ENCODE peak calls at places on chromosomes 12 and 14, in four cellular contexts. One of them, this sample, is unnamed.

GRCh38 chr12:132560831-132561783 is 49.3 kb downstream of the LRCOL1 start:
- DNase-seq in foreskin fibroblast: peak
- DNase-seq in fibroblast of mammary gland: peak
- DNase-seq in upper lobe of right lung: peak
- DNase-seq in this sample: peak

GRCh38 chr12:71958993-71959588 is 20.4 kb downstream of the TPH2 start:
- DNase-seq in upper lobe of right lung: no peak
- DNase-seq in foreskin fibroblast: peak
- DNase-seq in fibroblast of mammary gland: peak
- DNase-seq in this sample: peak

GRCh38 chr12:65464930-65465329 is 186.4 kb downstream of the MSRB3 start:
- DNase-seq in fibroblast of mammary gland: peak
- DNase-seq in foreskin fibroblast: peak
- DNase-seq in upper lobe of right lung: no peak
- DNase-seq in this sample: peak

GRCh38 chr14:41925409-41925808 is 318.7 kb downstream of the LRFN5 start:
- DNase-seq in foreskin fibroblast: peak
- DNase-seq in upper lobe of right lung: no peak
- DNase-seq in fibroblast of mammary gland: peak
- DNase-seq in this sample: peak

GRCh38 chr12:94873368-94874085 is 130.0 kb downstream of the NDUFA12 start:
- DNase-seq in foreskin fibroblast: peak
- DNase-seq in upper lobe of right lung: peak
- DNase-seq in fibroblast of mammary gland: no peak
- DNase-seq in this sample: no peak

GRCh38 chr12:66947119-66947518 is 268.2 kb upstream of the GRIP1 start:
- DNase-seq in foreskin fibroblast: no peak
- DNase-seq in upper lobe of right lung: no peak
- DNase-seq in fibroblast of mammary gland: no peak
- DNase-seq in this sample: no peak

GRCh38 chr12:66823857-66824570 is 145.1 kb upstream of the GRIP1 start:
- DNase-seq in fibroblast of mammary gland: no peak
- DNase-seq in foreskin fibroblast: peak
- DNase-seq in upper lobe of right lung: no peak
- DNase-seq in this sample: no peak

GRCh38 chr12:90836689-90837088 is 118.3 kb downstream of the CCER1 start:
- DNase-seq in foreskin fibroblast: no peak
- DNase-seq in fibroblast of mammary gland: no peak
- DNase-seq in upper lobe of right lung: no peak
- DNase-seq in this sample: no peak

GRCh38 chr12:8628731-8629130 is 16.1 kb upstream of the AICDA start:
- DNase-seq in upper lobe of right lung: no peak
- DNase-seq in fibroblast of mammary gland: no peak
- DNase-seq in foreskin fibroblast: no peak
- DNase-seq in this sample: no peak

GRCh38 chr12:100845095-100845494 is 50.5 kb downstream of the ANO4 start:
- DNase-seq in foreskin fibroblast: peak
- DNase-seq in fibroblast of mammary gland: no peak
- DNase-seq in upper lobe of right lung: no peak
- DNase-seq in this sample: peak

GRCh38 chr12:96187675-96188355 is 6.4 kb upstream of the ELK3 start:
- DNase-seq in fibroblast of mammary gland: no peak
- DNase-seq in upper lobe of right lung: no peak
- DNase-seq in foreskin fibroblast: no peak
- DNase-seq in this sample: no peak

GRCh38 chr12:117377758-117378157 is 16.3 kb upstream of the NOS1 start:
- DNase-seq in fibroblast of mammary gland: no peak
- DNase-seq in foreskin fibroblast: no peak
- DNase-seq in upper lobe of right lung: no peak
- DNase-seq in this sample: no peak

GRCh38 chr12:1918081-1918874 is at the start of gene CACNA2D4:
- DNase-seq in upper lobe of right lung: no peak
- DNase-seq in foreskin fibroblast: no peak
- DNase-seq in fibroblast of mammary gland: no peak
- DNase-seq in this sample: no peak

GRCh38 chr12:52744493-52745156 is 32.5 kb downstream of the KRT76 start:
- DNase-seq in upper lobe of right lung: no peak
- DNase-seq in foreskin fibroblast: no peak
- DNase-seq in fibroblast of mammary gland: no peak
- DNase-seq in this sample: no peak

GRCh38 chr14:99258884-99259283 is 13.1 kb downstream of the BCL11B start:
- DNase-seq in foreskin fibroblast: no peak
- DNase-seq in fibroblast of mammary gland: no peak
- DNase-seq in upper lobe of right lung: no peak
- DNase-seq in this sample: no peak

GRCh38 chr12:56260921-56261320 is 2.7 kb upstream of the ANKRD52 start:
- DNase-seq in fibroblast of mammary gland: no peak
- DNase-seq in foreskin fibroblast: no peak
- DNase-seq in upper lobe of right lung: no peak
- DNase-seq in this sample: no peak

GRCh38 chr12:83468988-83469908 is 782.5 kb downstream of the TMTC2 start:
- DNase-seq in fibroblast of mammary gland: no peak
- DNase-seq in upper lobe of right lung: no peak
- DNase-seq in foreskin fibroblast: peak
- DNase-seq in this sample: no peak

GRCh38 chr12:27984275-27984674 is 11.7 kb upstream of the PTHLH start:
- DNase-seq in upper lobe of right lung: no peak
- DNase-seq in foreskin fibroblast: peak
- DNase-seq in fibroblast of mammary gland: peak
- DNase-seq in this sample: peak

GRCh38 chr14:95321201-95321600 is 1.5 kb upstream of the CLMN start:
- DNase-seq in fibroblast of mammary gland: no peak
- DNase-seq in foreskin fibroblast: no peak
- DNase-seq in upper lobe of right lung: no peak
- DNase-seq in this sample: no peak

GRCh38 chr14:95227279-95227860 is 70.0 kb upstream of the DICER1 start:
- DNase-seq in fibroblast of mammary gland: no peak
- DNase-seq in upper lobe of right lung: no peak
- DNase-seq in foreskin fibroblast: no peak
- DNase-seq in this sample: peak

GRCh38 chr12:46942579-46942978 is 116.8 kb upstream of the SLC38A4 start:
- DNase-seq in foreskin fibroblast: peak
- DNase-seq in upper lobe of right lung: no peak
- DNase-seq in fibroblast of mammary gland: peak
- DNase-seq in this sample: peak

GRCh38 chr12:12726543-12727093 is 9.4 kb downstream of the CDKN1B start:
- DNase-seq in upper lobe of right lung: no peak
- DNase-seq in foreskin fibroblast: peak
- DNase-seq in fibroblast of mammary gland: peak
- DNase-seq in this sample: peak

GRCh38 chr14:81396108-81396507 is 4.0 kb downstream of the STON2 start:
- DNase-seq in fibroblast of mammary gland: peak
- DNase-seq in foreskin fibroblast: peak
- DNase-seq in upper lobe of right lung: no peak
- DNase-seq in this sample: peak

GRCh38 chr12:40033260-40033649 is 72.6 kb downstream of the SLC2A13 start:
- DNase-seq in foreskin fibroblast: no peak
- DNase-seq in fibroblast of mammary gland: no peak
- DNase-seq in upper lobe of right lung: no peak
- DNase-seq in this sample: no peak

GRCh38 chr14:21053184-21054122 is 4.2 kb upstream of the RNASE8 start:
- DNase-seq in upper lobe of right lung: no peak
- DNase-seq in fibroblast of mammary gland: no peak
- DNase-seq in foreskin fibroblast: no peak
- DNase-seq in this sample: no peak

GRCh38 chr12:50527086-50527726 is 22.4 kb downstream of the DIP2B start:
- DNase-seq in foreskin fibroblast: no peak
- DNase-seq in upper lobe of right lung: no peak
- DNase-seq in fibroblast of mammary gland: no peak
- DNase-seq in this sample: no peak

GRCh38 chr14:23117371-23118020 is 1.6 kb downstream of the CEBPE start:
- DNase-seq in fibroblast of mammary gland: no peak
- DNase-seq in upper lobe of right lung: no peak
- DNase-seq in foreskin fibroblast: no peak
- DNase-seq in this sample: no peak

GRCh38 chr12:130490674-130491073 is 153.0 kb downstream of the PIWIL1 start:
- DNase-seq in fibroblast of mammary gland: no peak
- DNase-seq in foreskin fibroblast: no peak
- DNase-seq in upper lobe of right lung: no peak
- DNase-seq in this sample: no peak

GRCh38 chr12:105860556-105861207 is 278.1 kb downstream of the NUAK1 start:
- DNase-seq in foreskin fibroblast: no peak
- DNase-seq in upper lobe of right lung: no peak
- DNase-seq in fibroblast of mammary gland: no peak
- DNase-seq in this sample: no peak

GRCh38 chr12:77796775-77797174 is 33.9 kb upstream of the NAV3 start:
- DNase-seq in fibroblast of mammary gland: peak
- DNase-seq in upper lobe of right lung: no peak
- DNase-seq in foreskin fibroblast: peak
- DNase-seq in this sample: peak

GRCh38 chr12:32877670-32878459 is 18.7 kb downstream of the PKP2 start:
- DNase-seq in foreskin fibroblast: no peak
- DNase-seq in fibroblast of mammary gland: peak
- DNase-seq in upper lobe of right lung: no peak
- DNase-seq in this sample: peak

GRCh38 chr12:81257952-81258551 is 180.2 kb downstream of the ACSS3 start:
- DNase-seq in upper lobe of right lung: no peak
- DNase-seq in fibroblast of mammary gland: peak
- DNase-seq in foreskin fibroblast: peak
- DNase-seq in this sample: peak

GRCh38 chr12:9750276-9751203 is 10.2 kb downstream of the CD69 start:
- DNase-seq in upper lobe of right lung: no peak
- DNase-seq in fibroblast of mammary gland: peak
- DNase-seq in foreskin fibroblast: peak
- DNase-seq in this sample: peak

DNA sequence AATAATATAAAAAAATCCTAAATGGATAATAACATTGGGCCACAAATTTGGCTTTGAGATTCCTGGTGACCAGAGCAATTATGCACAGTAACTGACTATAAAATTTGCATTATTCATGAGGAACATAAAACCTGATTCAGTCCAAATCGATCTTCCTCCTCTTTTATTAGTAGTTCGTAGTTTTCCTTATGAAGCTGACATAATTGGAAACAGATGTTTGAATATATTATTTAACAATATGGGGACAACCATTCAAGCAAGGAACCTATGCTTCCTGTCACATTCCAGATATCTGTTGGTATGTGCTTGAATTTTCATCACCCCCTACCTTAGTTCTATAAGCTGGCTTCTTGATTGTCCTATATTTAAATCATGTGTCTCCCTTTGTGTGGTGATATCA is 34.9 kb downstream of the CCDC175 start:
- DNase-seq in foreskin fibroblast: peak
- DNase-seq in upper lobe of right lung: no peak
- DNase-seq in fibroblast of mammary gland: no peak
- DNase-seq in this sample: no peak
- TF ChIP-seq CTCF in foreskin fibroblast: no peak
- TF ChIP-seq CTCF in upper lobe of right lung: no peak
- TF ChIP-seq CTCF in fibroblast of mammary gland: no peak
- TF ChIP-seq CTCF in this sample: no peak

DNA sequence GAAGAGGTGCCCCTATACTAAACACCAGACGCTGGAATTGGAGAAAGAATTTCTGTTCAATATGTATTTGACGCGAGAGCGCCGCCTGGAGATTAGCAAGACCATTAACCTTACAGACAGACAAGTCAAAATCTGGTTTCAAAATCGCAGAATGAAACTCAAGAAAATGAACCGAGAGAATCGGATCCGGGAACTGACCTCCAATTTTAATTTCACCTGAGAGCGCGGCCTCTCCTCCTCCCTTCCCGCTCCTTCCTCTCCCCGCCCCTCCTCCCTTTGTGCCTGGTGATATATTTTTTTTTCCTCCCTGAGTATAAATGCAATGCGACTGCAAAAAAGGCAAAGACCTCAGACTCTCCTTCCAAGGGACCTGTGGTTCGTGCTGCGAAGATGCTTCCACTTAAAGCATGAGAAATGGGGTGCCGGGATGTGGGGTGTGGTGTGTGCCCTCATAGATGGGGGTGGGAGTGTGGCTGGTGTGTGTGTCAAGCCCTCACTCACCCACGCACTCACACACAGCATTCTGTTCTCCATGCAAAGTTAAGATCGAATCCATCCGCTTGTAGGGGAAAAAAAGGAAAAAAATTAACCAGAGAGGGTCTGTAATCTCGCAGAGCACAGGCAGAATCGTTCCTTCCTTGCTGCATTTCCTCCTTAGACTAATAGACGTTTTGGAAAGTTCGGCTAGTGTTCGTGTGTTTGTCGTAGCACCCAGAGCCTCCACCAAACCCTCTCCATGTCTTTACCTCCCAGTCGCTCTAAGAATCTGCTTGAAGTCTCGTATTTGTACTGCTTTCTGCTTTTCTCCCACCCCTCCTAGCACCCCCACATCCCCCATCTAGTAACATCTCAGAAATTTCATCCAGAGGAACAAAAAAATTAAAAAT is 4.5 kb downstream of the HOXC10 start:
- DNase-seq in fibroblast of mammary gland: peak
- DNase-seq in foreskin fibroblast: peak
- DNase-seq in upper lobe of right lung: no peak
- DNase-seq in this sample: peak
- H3K4me3 ChIP-seq in fibroblast of mammary gland: peak
- H3K4me3 ChIP-seq in foreskin fibroblast: peak
- H3K4me3 ChIP-seq in upper lobe of right lung: no peak
- H3K4me3 ChIP-seq in this sample: no peak

GRCh38 chr14:49879683-49880204 is 13.1 kb upstream of the ARF6 start:
- DNase-seq in foreskin fibroblast: peak
- DNase-seq in upper lobe of right lung: no peak
- DNase-seq in fibroblast of mammary gland: peak
- DNase-seq in this sample: peak
- TF ChIP-seq CTCF in foreskin fibroblast: peak
- TF ChIP-seq CTCF in upper lobe of right lung: peak
- TF ChIP-seq CTCF in fibroblast of mammary gland: peak
- TF ChIP-seq CTCF in this sample: peak

GRCh38 chr12:26152507-26153102 is 27.8 kb upstream of the BHLHE41 start:
- DNase-seq in upper lobe of right lung: no peak
- DNase-seq in fibroblast of mammary gland: no peak
- DNase-seq in foreskin fibroblast: no peak
- DNase-seq in this sample: peak

GRCh38 chr12:26156201-26156871 is 31.5 kb upstream of the BHLHE41 start:
- DNase-seq in fibroblast of mammary gland: no peak
- DNase-seq in foreskin fibroblast: no peak
- DNase-seq in upper lobe of right lung: no peak
- DNase-seq in this sample: no peak

GRCh38 chr12:26158078-26158764 is 33.4 kb upstream of the BHLHE41 start:
- DNase-seq in fibroblast of mammary gland: no peak
- DNase-seq in foreskin fibroblast: no peak
- DNase-seq in upper lobe of right lung: no peak
- DNase-seq in this sample: no peak

GRCh38 chr12:26153421-26154154 is 28.8 kb upstream of the BHLHE41 start:
- DNase-seq in upper lobe of right lung: no peak
- DNase-seq in fibroblast of mammary gland: peak
- DNase-seq in foreskin fibroblast: peak
- DNase-seq in this sample: peak

GRCh38 chr12:26156996-26157395 is 32.2 kb upstream of the BHLHE41 start:
- DNase-seq in upper lobe of right lung: no peak
- DNase-seq in fibroblast of mammary gland: no peak
- DNase-seq in foreskin fibroblast: no peak
- DNase-seq in this sample: no peak
- H3K4me3 ChIP-seq in upper lobe of right lung: no peak
- H3K4me3 ChIP-seq in fibroblast of mammary gland: no peak
- H3K4me3 ChIP-seq in foreskin fibroblast: no peak
- H3K4me3 ChIP-seq in this sample: no peak

This sample was measured in cardiac fibroblast.